ENCODE peak calls at places on chromosome 10, in ten cellular contexts. W is amniotic stem cell; U is GM19239; Z is upper lobe of right lung; I is NCI-H1092 treated with DMSO at 0.1 percent for 48 hours; V is pancreas; J is left colon; N is uterus; X is naive thymus-derived CD8-positive, alpha-beta T cell; H is astrocyte. C is an unnamed sample.

GRCh38 chr10:12067336-12067735 is 1.4 kb upstream of the DHTKD1 start:
- DNase-seq in W (peak), U (no peak), Z (no peak), I (no peak), V (no peak), J (no peak), N (no peak), X (no peak), H (peak), C (peak)

GRCh38 chr10:70777063-70777875 is 7.9 kb downstream of the TBATA start:
- DNase-seq in W (no peak), U (no peak), Z (no peak), I (no peak), V (no peak), J (no peak), N (no peak), X (no peak), H (no peak), C (no peak)

GRCh38 chr10:101001225-101002035 is 1.8 kb downstream of the LZTS2 start:
- DNase-seq in W (peak), U (no peak), Z (peak), I (no peak), V (peak), J (peak), N (peak), X (no peak), H (peak), C (peak)

GRCh38 chr10:46549171-46550075 is 7.0 kb downstream of the GPRIN2 start:
- DNase-seq in W (no peak), U (no peak), Z (peak), I (no peak), V (peak), J (peak), N (no peak), X (peak), H (no peak), C (no peak)

GRCh38 chr10:107814865-107815487 is 650.5 kb upstream of the SORCS1 start:
- DNase-seq in W (no peak), U (peak), Z (no peak), I (no peak), V (no peak), J (peak), N (peak), X (no peak), H (peak), C (peak)

GRCh38 chr10:111600772-111601171 is 523.9 kb downstream of the ADRA2A start:
- DNase-seq in W (no peak), U (no peak), Z (no peak), I (no peak), V (peak), J (no peak), N (no peak), X (no peak), H (no peak), C (no peak)

GRCh38 chr10:31321396-31321941 is 2.5 kb downstream of the ZEB1 start:
- DNase-seq in W (no peak), U (no peak), Z (no peak), I (peak), V (no peak), J (no peak), N (no peak), X (peak), H (peak), C (peak)

GRCh38 chr10:92421550-92421949 is 130.6 kb downstream of the MARCHF5 start:
- DNase-seq in W (no peak), U (no peak), Z (no peak), I (no peak), V (no peak), J (no peak), N (no peak), X (no peak), H (no peak), C (no peak)

GRCh38 chr10:30151581-30152389 is 92.4 kb upstream of the JCAD start:
- DNase-seq in W (peak), U (no peak), Z (no peak), I (no peak), V (no peak), J (no peak), N (peak), X (no peak), H (peak), C (peak)

GRCh38 chr10:88386204-88386877 is 196.8 kb downstream of the RNLS start:
- DNase-seq in W (no peak), U (no peak), Z (no peak), I (no peak), V (no peak), J (no peak), N (no peak), X (no peak), H (no peak), C (peak)

GRCh38 chr10:4353964-4354363 is 472.0 kb upstream of the AKR1E2 start:
- DNase-seq in W (no peak), U (no peak), Z (no peak), I (no peak), V (no peak), J (no peak), N (no peak), X (no peak), H (peak), C (peak)

GRCh38 chr10:93873427-93874115 is 20.2 kb upstream of the SLC35G1 start:
- DNase-seq in W (peak), U (no peak), Z (no peak), I (no peak), V (no peak), J (no peak), N (no peak), X (no peak), H (peak), C (peak)

GRCh38 chr10:112875474-112876267 is 74.4 kb upstream of the TCF7L2 start:
- DNase-seq in W (peak), U (no peak), Z (no peak), I (no peak), V (no peak), J (peak), N (no peak), X (no peak), H (peak), C (peak)

GRCh38 chr10:89189211-89189734 is 17.8 kb downstream of the CH25H start:
- DNase-seq in W (no peak), U (no peak), Z (no peak), I (no peak), V (no peak), J (no peak), N (no peak), X (no peak), H (no peak), C (no peak)

GRCh38 chr10:80136134-80136571 is 3.6 kb downstream of the PLAC9 start:
- DNase-seq in W (no peak), U (no peak), Z (peak), I (no peak), V (peak), J (peak), N (peak), X (no peak), H (peak), C (peak)

GRCh38 chr10:125344573-125345121 is 184.3 kb upstream of the CTBP2 start:
- DNase-seq in W (no peak), U (peak), Z (no peak), I (no peak), V (peak), J (peak), N (no peak), X (no peak), H (no peak), C (no peak)

GRCh38 chr10:79446451-79447020 is 1.1 kb upstream of the ZCCHC24 start:
- DNase-seq in W (no peak), U (no peak), Z (peak), I (no peak), V (peak), J (peak), N (peak), X (peak), H (no peak), C (no peak)

GRCh38 chr10:124578231-124579002 is 116.8 kb downstream of the LHPP start:
- DNase-seq in W (no peak), U (no peak), Z (no peak), I (no peak), V (no peak), J (no peak), N (no peak), X (no peak), H (no peak), C (no peak)

GRCh38 chr10:126227762-126228134 is 160.5 kb downstream of the ADAM12 start:
- DNase-seq in W (no peak), U (no peak), Z (no peak), I (no peak), V (no peak), J (no peak), N (no peak), X (no peak), H (no peak), C (peak)

GRCh38 chr10:48798486-48799254 is 114.0 kb downstream of the WDFY4 start:
- DNase-seq in W (no peak), U (no peak), Z (no peak), I (no peak), V (no peak), J (no peak), N (no peak), X (no peak), H (no peak), C (no peak)

GRCh38 chr10:8365935-8366911 is 311.7 kb downstream of the GATA3 start:
- DNase-seq in W (no peak), U (no peak), Z (no peak), I (no peak), V (no peak), J (no peak), N (no peak), X (no peak), H (peak), C (peak)

GRCh38 chr10:20839141-20839540 is 58.0 kb downstream of the NEBL start:
- DNase-seq in W (no peak), U (no peak), Z (no peak), I (no peak), V (no peak), J (no peak), N (no peak), X (no peak), H (peak), C (peak)

GRCh38 chr10:103759100-103759781 is 96.1 kb downstream of the SH3PXD2A start:
- DNase-seq in W (peak), U (no peak), Z (no peak), I (no peak), V (no peak), J (peak), N (no peak), X (no peak), H (peak), C (peak)

GRCh38 chr10:132714096-132714721 is 71.7 kb downstream of the NKX6-2 start:
- DNase-seq in W (no peak), U (no peak), Z (no peak), I (no peak), V (peak), J (peak), N (no peak), X (no peak), H (peak), C (no peak)

GRCh38 chr10:110681023-110681681 is 37.0 kb downstream of the RBM20 start:
- DNase-seq in W (no peak), U (no peak), Z (no peak), I (peak), V (no peak), J (no peak), N (no peak), X (no peak), H (no peak), C (peak)

GRCh38 chr10:122140941-122141623 is 130.0 kb upstream of the BTBD16 start:
- DNase-seq in W (peak), U (no peak), Z (peak), I (no peak), V (no peak), J (peak), N (peak), X (no peak), H (peak), C (peak)

GRCh38 chr10:92750788-92751533 is 61.2 kb downstream of the HHEX start:
- DNase-seq in W (no peak), U (no peak), Z (no peak), I (no peak), V (no peak), J (no peak), N (no peak), X (no peak), H (no peak), C (peak)

GRCh38 chr10:13299437-13300287 is at the start of gene PHYH:
- DNase-seq in W (peak), U (peak), Z (peak), I (peak), V (peak), J (peak), N (peak), X (peak), H (peak), C (peak)

GRCh38 chr10:49611166-49611814 is 1.2 kb downstream of the SLC18A3 start:
- DNase-seq in W (no peak), U (no peak), Z (peak), I (no peak), V (peak), J (peak), N (no peak), X (no peak), H (no peak), C (no peak)

GRCh38 chr10:34813626-34814227 is 1.4 kb downstream of the PARD3 start:
- DNase-seq in W (no peak), U (no peak), Z (no peak), I (no peak), V (no peak), J (no peak), N (no peak), X (no peak), H (peak), C (peak)

GRCh38 chr10:75404335-75405200 is 3.0 kb upstream of the ZNF503 start:
- DNase-seq in W (no peak), U (peak), Z (peak), I (peak), V (peak), J (peak), N (peak), X (no peak), H (no peak), C (peak)

GRCh38 chr10:62562101-62562500 is 187.9 kb downstream of the ZNF365 start:
- DNase-seq in W (no peak), U (no peak), Z (no peak), I (no peak), V (no peak), J (no peak), N (no peak), X (no peak), H (no peak), C (no peak)

GRCh38 chr10:122530177-122530576 is 30.4 kb upstream of the DMBT1 start:
- DNase-seq in W (no peak), U (no peak), Z (no peak), I (no peak), V (no peak), J (no peak), N (no peak), X (no peak), H (no peak), C (no peak)

GRCh38 chr10:49272251-49273081 is 26.5 kb upstream of the C10orf71 start:
- DNase-seq in W (no peak), U (no peak), Z (no peak), I (no peak), V (no peak), J (no peak), N (peak), X (no peak), H (no peak), C (no peak)

GRCh38 chr10:7230956-7231355 is 179.9 kb downstream of the SFMBT2 start:
- DNase-seq in W (no peak), U (no peak), Z (no peak), I (no peak), V (no peak), J (no peak), N (no peak), X (no peak), H (peak), C (peak)

GRCh38 chr10:18436902-18437301 is 214.5 kb downstream of the NSUN6 start:
- DNase-seq in W (no peak), U (no peak), Z (no peak), I (no peak), V (no peak), J (no peak), N (no peak), X (no peak), H (no peak), C (no peak)

GRCh38 chr10:28664369-28664740 is 13.0 kb upstream of the BAMBI start:
- DNase-seq in W (no peak), U (no peak), Z (no peak), I (no peak), V (no peak), J (no peak), N (no peak), X (no peak), H (peak), C (peak)

GRCh38 chr10:11713963-11714362 is 28.2 kb upstream of the ECHDC3 start:
- DNase-seq in W (no peak), U (no peak), Z (no peak), I (no peak), V (no peak), J (no peak), N (no peak), X (no peak), H (no peak), C (no peak)

C was measured in fibroblast of lung.